ENCODE peak calls at places on chromosomes 5 and 9, in eight cellular contexts. K is HCT116, L is hepatocyte, M is right lobe of liver, W is progenitor cell of endocrine pancreas, Z is left lung, T is heart left ventricle, A is AG09309. X is an unnamed sample.

GRCh38 chr5:87368601-87369000 is 44.1 kb downstream of the CCNH start:
- DNase-seq in K (no peak), L (no peak), M (no peak), W (no peak), Z (no peak), T (no peak), A (no peak), X (no peak)

GRCh38 chr5:415928-416635 is 26.9 kb upstream of the EXOC3 start:
- DNase-seq in K (no peak), L (no peak), M (no peak), W (no peak), Z (peak), T (peak), A (no peak), X (no peak)

GRCh38 chr5:105817416-105817815 is 1853.3 kb downstream of the EFNA5 start:
- DNase-seq in K (no peak), L (no peak), M (no peak), W (no peak), Z (no peak), T (no peak), A (no peak), X (no peak)

GRCh38 chr5:57655228-57655627 is 172.6 kb upstream of the ACTBL2 start:
- DNase-seq in K (no peak), L (no peak), M (no peak), W (no peak), Z (no peak), T (no peak), A (no peak), X (no peak)

GRCh38 chr9:130365323-130365721 is 79.4 kb upstream of the ASS1 start:
- DNase-seq in K (no peak), L (no peak), M (no peak), W (no peak), Z (no peak), T (no peak), A (no peak), X (no peak)

GRCh38 chr5:35003018-35003957 is 44.5 kb downstream of the AGXT2 start:
- DNase-seq in K (peak), L (peak), M (peak), W (peak), Z (no peak), T (no peak), A (no peak), X (peak)

GRCh38 chr5:107263387-107264003 is 407.2 kb downstream of the EFNA5 start:
- DNase-seq in K (no peak), L (no peak), M (no peak), W (no peak), Z (no peak), T (no peak), A (no peak), X (no peak)

GRCh38 chr5:167642779-167643517 is 648.5 kb upstream of the WWC1 start:
- DNase-seq in K (no peak), L (no peak), M (no peak), W (no peak), Z (no peak), T (no peak), A (peak), X (peak)

GRCh38 chr9:133331641-133332380 is 4.2 kb downstream of the SURF6 start:
- DNase-seq in K (no peak), L (no peak), M (no peak), W (no peak), Z (peak), T (no peak), A (no peak), X (no peak)

GRCh38 chr9:98791147-98792095 is 4.9 kb downstream of the ANKS6 start:
- DNase-seq in K (peak), L (peak), M (peak), W (peak), Z (peak), T (peak), A (peak), X (peak)

GRCh38 chr9:112748041-112748440 is 2.5 kb upstream of the SNX30 start:
- DNase-seq in K (no peak), L (no peak), M (no peak), W (no peak), Z (no peak), T (no peak), A (no peak), X (no peak)

GRCh38 chr5:144102361-144102760 is 68.1 kb downstream of the YIPF5 start:
- DNase-seq in K (no peak), L (no peak), M (no peak), W (no peak), Z (no peak), T (no peak), A (no peak), X (no peak)

GRCh38 chr5:147578228-147579024 is 68.6 kb upstream of the DPYSL3 start:
- DNase-seq in K (peak), L (peak), M (no peak), W (no peak), Z (no peak), T (no peak), A (no peak), X (peak)

GRCh38 chr5:9263656-9264055 is 282.2 kb downstream of the SEMA5A start:
- DNase-seq in K (no peak), L (no peak), M (no peak), W (no peak), Z (no peak), T (no peak), A (no peak), X (no peak)

GRCh38 chr9:128115187-128116103 is 12.1 kb downstream of the PTGES2 start:
- DNase-seq in K (no peak), L (peak), M (peak), W (no peak), Z (peak), T (peak), A (no peak), X (peak)

GRCh38 chr9:549425-549997 is 292.0 kb upstream of the DMRT1 start:
- DNase-seq in K (no peak), L (no peak), M (no peak), W (no peak), Z (no peak), T (no peak), A (no peak), X (no peak)

DNA sequence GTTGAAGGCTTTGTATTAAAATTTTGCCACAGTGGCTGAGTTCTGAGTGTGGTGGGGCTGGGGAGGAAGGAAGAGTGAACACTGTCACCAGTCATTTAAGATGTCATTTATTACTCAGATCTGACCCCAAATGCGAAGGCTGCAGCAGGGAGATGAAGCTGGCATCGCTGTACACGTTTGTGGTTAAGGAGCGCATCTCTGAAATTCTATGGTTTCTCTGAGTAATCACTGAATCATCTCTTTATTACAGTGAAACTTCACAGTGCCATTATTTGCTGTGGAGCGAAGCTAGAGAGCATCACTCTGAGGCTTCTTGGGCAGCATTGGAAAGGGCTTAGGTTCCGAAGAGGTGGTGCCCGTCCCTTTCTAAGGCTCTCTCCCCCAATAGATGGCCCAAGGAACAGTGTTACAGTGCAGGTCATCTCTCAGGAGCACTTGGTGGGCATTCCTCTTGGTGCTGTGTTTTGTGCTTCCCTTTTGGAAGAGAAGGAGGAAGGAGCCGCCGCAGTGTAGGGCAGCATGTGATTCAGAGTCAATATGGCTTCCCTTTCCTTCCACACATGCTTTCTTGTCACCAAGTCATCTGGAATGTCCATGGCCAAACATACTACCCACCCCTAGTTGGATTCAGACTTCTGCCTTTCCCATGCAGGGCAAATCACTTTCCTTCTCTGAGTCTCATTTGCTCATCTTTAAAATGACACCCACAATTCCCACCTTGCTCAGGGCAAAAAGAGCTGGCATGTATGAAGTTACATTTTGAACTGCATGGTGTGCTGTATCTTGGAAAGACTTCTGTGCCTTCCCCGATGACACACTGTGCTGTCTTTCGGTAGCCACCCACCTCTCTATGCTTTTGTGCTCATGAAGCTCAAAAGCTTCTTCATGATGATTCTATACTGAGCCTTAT is 9.3 kb upstream of the TEX48 start:
- DNase-seq in K (peak), L (no peak), M (no peak), W (no peak), Z (no peak), T (no peak), A (peak), X (peak)
- TF ChIP-seq CTCF in K (no peak), L (no peak), M (no peak), W (no peak), Z (no peak), T (no peak), A (no peak), X (no peak)

DNA sequence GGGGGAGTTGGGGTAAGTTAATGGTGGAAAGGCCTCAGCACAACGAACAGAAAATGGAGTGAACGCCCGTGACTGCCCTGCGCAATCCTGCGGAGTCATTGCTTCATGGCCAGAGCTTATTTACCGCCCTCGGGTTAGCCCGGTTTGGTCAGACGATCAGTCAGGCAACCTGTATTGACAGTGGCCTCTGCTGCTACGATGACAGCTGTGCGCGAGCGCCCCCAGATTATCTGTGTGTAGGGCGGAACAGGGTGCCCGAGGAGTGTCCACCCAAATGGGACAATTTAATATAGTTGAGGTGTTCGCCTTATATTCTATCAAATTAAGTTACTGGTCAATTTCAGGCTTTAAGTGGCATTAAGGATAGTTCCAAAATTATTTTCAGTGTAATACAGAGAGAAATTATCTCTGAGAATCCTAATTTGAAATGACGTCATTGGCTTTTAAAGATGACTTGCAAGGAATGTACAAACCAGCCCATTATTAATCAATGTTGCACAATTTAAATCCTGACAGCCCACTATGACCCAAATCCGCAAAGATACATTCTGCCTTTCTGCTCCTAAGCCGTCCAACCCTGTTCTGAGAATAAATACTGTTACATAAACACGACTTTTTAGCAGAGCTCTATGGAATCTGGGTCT is 879 bp upstream of the UBQLN1 start:
- DNase-seq in K (peak), L (peak), M (peak), W (peak), Z (peak), T (peak), A (peak), X (peak)
- TF ChIP-seq CTCF in K (peak), L (peak), M (peak), W (peak), Z (no peak), T (no peak), A (peak), X (no peak)

GRCh38 chr5:91910247-91910646 is 527.1 kb upstream of the ARRDC3 start:
- DNase-seq in K (no peak), L (no peak), M (no peak), W (no peak), Z (no peak), T (no peak), A (no peak), X (no peak)
- TF ChIP-seq CTCF in K (no peak), L (no peak), M (no peak), W (no peak), Z (no peak), T (no peak), A (no peak), X (no peak)

GRCh38 chr5:138065102-138065501 is 18.7 kb upstream of the WNT8A start:
- DNase-seq in K (no peak), L (no peak), M (no peak), W (no peak), Z (no peak), T (no peak), A (no peak), X (peak)
- TF ChIP-seq CTCF in K (peak), L (peak), M (no peak), W (peak), Z (no peak), T (peak), A (peak), X (peak)

DNA sequence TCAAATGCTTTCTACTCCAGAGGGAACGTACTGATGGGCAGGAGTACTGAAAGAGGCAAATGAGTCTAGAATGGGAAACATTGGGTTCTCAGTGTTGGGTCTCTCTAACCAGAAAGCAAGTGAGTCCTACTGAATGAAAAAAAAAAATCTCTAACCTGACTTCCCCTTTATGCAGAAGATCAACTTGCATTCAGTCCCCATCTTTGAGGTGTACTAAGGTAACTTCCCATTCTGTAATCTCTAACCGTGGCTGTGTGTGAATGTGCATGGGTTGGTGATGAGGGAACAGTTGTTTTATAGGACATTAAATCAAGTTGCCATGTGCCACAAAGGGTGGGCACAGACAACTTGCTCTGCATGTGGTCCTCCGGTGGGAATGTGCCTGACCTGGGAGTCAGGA is 264.6 kb upstream of the CLINT1 start:
- DNase-seq in K (no peak), L (no peak), M (no peak), W (no peak), Z (no peak), T (no peak), A (no peak), X (no peak)
- TF ChIP-seq CTCF in K (no peak), L (no peak), M (no peak), W (no peak), Z (no peak), T (no peak), A (no peak), X (no peak)

GRCh38 chr9:7360513-7360912 is 439.1 kb downstream of the DMAC1 start:
- DNase-seq in K (no peak), L (no peak), M (no peak), W (no peak), Z (no peak), T (no peak), A (no peak), X (no peak)
- TF ChIP-seq CTCF in K (peak), L (no peak), M (no peak), W (no peak), Z (no peak), T (no peak), A (no peak), X (no peak)

DNA sequence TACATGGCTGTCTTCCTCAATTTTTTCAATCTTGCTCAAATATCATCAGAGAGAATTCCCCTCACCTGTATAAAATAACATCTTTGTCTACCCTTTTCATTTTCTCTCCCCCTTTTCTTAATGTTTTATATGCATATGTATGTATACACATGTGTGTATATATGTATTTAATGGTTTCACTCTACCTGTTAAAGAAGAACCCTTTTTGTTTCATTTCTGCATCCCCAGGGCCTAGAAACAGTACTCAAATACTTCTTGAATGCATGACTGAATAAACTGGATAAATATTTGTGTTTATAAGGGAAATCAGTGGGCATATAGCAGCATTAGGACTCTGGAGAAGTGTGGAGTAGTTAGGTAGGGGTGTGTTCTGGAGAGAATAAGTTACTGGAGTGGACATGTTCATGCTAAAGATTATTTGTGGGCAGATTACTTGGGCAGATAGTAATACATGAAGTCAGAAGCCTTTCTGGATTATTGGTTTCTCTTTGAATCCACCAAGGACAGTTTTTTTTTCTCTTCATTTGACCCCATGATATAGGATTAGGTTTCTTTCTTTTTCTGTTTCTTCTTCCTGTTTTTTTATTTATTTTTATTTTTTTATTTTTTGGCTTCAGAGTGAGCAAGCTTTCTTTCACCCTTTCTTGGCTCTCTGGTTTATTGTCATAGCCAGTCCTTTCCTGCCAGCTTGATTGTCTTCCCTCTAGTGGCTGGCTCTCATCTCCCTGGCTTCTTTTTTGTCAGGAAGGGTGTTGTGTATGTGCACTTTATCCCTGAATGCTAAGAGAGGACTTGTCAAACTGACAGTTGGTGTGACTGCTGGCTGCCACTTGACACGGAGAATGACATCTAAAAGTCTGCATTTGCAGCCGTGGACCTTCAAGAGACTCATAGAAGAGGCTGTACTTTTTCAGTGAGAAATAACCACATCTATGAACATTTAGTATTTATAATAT is 89.3 kb downstream of the ZCCHC7 start:
- DNase-seq in K (no peak), L (no peak), M (no peak), W (no peak), Z (no peak), T (no peak), A (no peak), X (no peak)
- TF ChIP-seq CTCF in K (peak), L (no peak), M (no peak), W (no peak), Z (no peak), T (no peak), A (peak), X (no peak)

GRCh38 chr9:136930014-136930413 is 14.5 kb downstream of the FBXW5 start:
- DNase-seq in K (no peak), L (no peak), M (no peak), W (no peak), Z (no peak), T (no peak), A (no peak), X (no peak)

GRCh38 chr9:136926154-136926704 is 18.3 kb downstream of the FBXW5 start:
- DNase-seq in K (no peak), L (no peak), M (no peak), W (no peak), Z (no peak), T (no peak), A (no peak), X (no peak)

GRCh38 chr9:136927343-136928261 is 16.9 kb downstream of the FBXW5 start:
- DNase-seq in K (no peak), L (no peak), M (no peak), W (no peak), Z (no peak), T (no peak), A (peak), X (no peak)

GRCh38 chr9:136926749-136927148 is 17.8 kb downstream of the FBXW5 start:
- DNase-seq in K (no peak), L (no peak), M (no peak), W (no peak), Z (no peak), T (no peak), A (no peak), X (no peak)

GRCh38 chr9:136928591-136928990 is 15.9 kb downstream of the FBXW5 start:
- DNase-seq in K (no peak), L (no peak), M (no peak), W (no peak), Z (no peak), T (peak), A (no peak), X (no peak)
- TF ChIP-seq CTCF in K (no peak), L (no peak), M (no peak), W (no peak), Z (no peak), T (no peak), A (no peak), X (no peak)

GRCh38 chr5:20572560-20572959 is 584.6 kb upstream of the CDH18 start:
- DNase-seq in K (no peak), L (peak), M (no peak), W (no peak), Z (no peak), T (no peak), A (no peak), X (no peak)
- TF ChIP-seq CTCF in K (no peak), L (peak), M (no peak), W (no peak), Z (no peak), T (no peak), A (no peak), X (no peak)

X was measured in Calu3.